ENCODE peak calls at places on chromosomes 13 and 19, in four cellular contexts. One of them, this sample, is unnamed.

GRCh38 chr13:111645198-111645597 is 324.8 kb downstream of the TEX29 start:
- DNase-seq in GM12878: no peak
- DNase-seq in H1: no peak
- DNase-seq in HepG2: no peak
- DNase-seq in this sample: no peak

GRCh38 chr13:98839826-98840769 is 87.6 kb upstream of the SLC15A1 start:
- DNase-seq in GM12878: no peak
- DNase-seq in H1: peak
- DNase-seq in HepG2: peak
- DNase-seq in this sample: peak

GRCh38 chr19:19747357-19748220 is 14.7 kb upstream of the ZNF14 start:
- DNase-seq in GM12878: no peak
- DNase-seq in H1: no peak
- DNase-seq in HepG2: no peak
- DNase-seq in this sample: no peak

GRCh38 chr13:114151031-114151430 is 18.6 kb upstream of the RASA3 start:
- DNase-seq in GM12878: no peak
- DNase-seq in H1: no peak
- DNase-seq in HepG2: no peak
- DNase-seq in this sample: no peak

GRCh38 chr19:41299755-41300089 is 10.2 kb upstream of the CCDC97 start:
- DNase-seq in GM12878: no peak
- DNase-seq in H1: no peak
- DNase-seq in HepG2: no peak
- DNase-seq in this sample: no peak

GRCh38 chr13:61084983-61085382 is 330.7 kb downstream of the PCDH20 start:
- DNase-seq in GM12878: no peak
- DNase-seq in H1: no peak
- DNase-seq in HepG2: no peak
- DNase-seq in this sample: no peak

GRCh38 chr19:16051254-16052025 is 24.9 kb upstream of the TPM4 start:
- DNase-seq in GM12878: no peak
- DNase-seq in H1: no peak
- DNase-seq in HepG2: no peak
- DNase-seq in this sample: no peak

GRCh38 chr13:38777347-38778107 is 90.7 kb downstream of the FREM2 start:
- DNase-seq in GM12878: no peak
- DNase-seq in H1: no peak
- DNase-seq in HepG2: peak
- DNase-seq in this sample: no peak

GRCh38 chr13:101739382-101740178 is 287.1 kb downstream of the ITGBL1 start:
- DNase-seq in GM12878: peak
- DNase-seq in H1: no peak
- DNase-seq in HepG2: peak
- DNase-seq in this sample: no peak

GRCh38 chr13:20118268-20119140 is 42.3 kb downstream of the GJA3 start:
- DNase-seq in GM12878: no peak
- DNase-seq in H1: no peak
- DNase-seq in HepG2: no peak
- DNase-seq in this sample: peak

GRCh38 chr13:99686944-99687382 is 185.7 kb downstream of the TM9SF2 start:
- DNase-seq in GM12878: no peak
- DNase-seq in H1: peak
- DNase-seq in HepG2: no peak
- DNase-seq in this sample: no peak

GRCh38 chr13:51437550-51438127 is 15.2 kb downstream of the INTS6 start:
- DNase-seq in GM12878: no peak
- DNase-seq in H1: no peak
- DNase-seq in HepG2: no peak
- DNase-seq in this sample: no peak

GRCh38 chr13:101755228-101755887 is 302.9 kb downstream of the ITGBL1 start:
- DNase-seq in GM12878: no peak
- DNase-seq in H1: no peak
- DNase-seq in HepG2: no peak
- DNase-seq in this sample: no peak

GRCh38 chr19:12828494-12828893 is 5.9 kb downstream of the RTBDN start:
- DNase-seq in GM12878: no peak
- DNase-seq in H1: no peak
- DNase-seq in HepG2: peak
- DNase-seq in this sample: peak

GRCh38 chr19:6250909-6251308 is 28.9 kb downstream of the MLLT1 start:
- DNase-seq in GM12878: no peak
- DNase-seq in H1: no peak
- DNase-seq in HepG2: no peak
- DNase-seq in this sample: no peak

GRCh38 chr13:20997301-20998061 is 63.9 kb downstream of the LATS2 start:
- DNase-seq in GM12878: no peak
- DNase-seq in H1: peak
- DNase-seq in HepG2: no peak
- DNase-seq in this sample: no peak

GRCh38 chr19:2315818-2316353 is 7.9 kb upstream of the LINGO3 start:
- DNase-seq in GM12878: no peak
- DNase-seq in H1: no peak
- DNase-seq in HepG2: peak
- DNase-seq in this sample: no peak

GRCh38 chr13:60169239-60170031 is 5.7 kb upstream of the DIAPH3 start:
- DNase-seq in GM12878: no peak
- DNase-seq in H1: no peak
- DNase-seq in HepG2: no peak
- DNase-seq in this sample: no peak

GRCh38 chr13:21590231-21590630 is 13.7 kb downstream of the MICU2 start:
- DNase-seq in GM12878: no peak
- DNase-seq in H1: no peak
- DNase-seq in HepG2: no peak
- DNase-seq in this sample: no peak

GRCh38 chr13:39968646-39969475 is 313.4 kb downstream of the COG6 start:
- DNase-seq in GM12878: no peak
- DNase-seq in H1: no peak
- DNase-seq in HepG2: no peak
- DNase-seq in this sample: no peak

GRCh38 chr13:29810898-29811297 is 39.5 kb downstream of the UBL3 start:
- DNase-seq in GM12878: no peak
- DNase-seq in H1: no peak
- DNase-seq in HepG2: no peak
- DNase-seq in this sample: no peak
- TF ChIP-seq SP1 in GM12878: no peak
- TF ChIP-seq SP1 in H1: no peak
- TF ChIP-seq SP1 in HepG2: no peak
- TF ChIP-seq SP1 in this sample: no peak

GRCh38 chr19:4517451-4518057 is 732 bp downstream of the PLIN4 start:
- DNase-seq in GM12878: no peak
- DNase-seq in H1: no peak
- DNase-seq in HepG2: no peak
- DNase-seq in this sample: no peak

GRCh38 chr19:4519521-4520277 is 1.4 kb upstream of the PLIN4 start:
- DNase-seq in GM12878: no peak
- DNase-seq in H1: no peak
- DNase-seq in HepG2: no peak
- DNase-seq in this sample: no peak

GRCh38 chr19:4518345-4519171 is at the start of gene PLIN4:
- DNase-seq in GM12878: no peak
- DNase-seq in H1: no peak
- DNase-seq in HepG2: peak
- DNase-seq in this sample: no peak

GRCh38 chr19:4521170-4521887 is 3.0 kb upstream of the PLIN4 start:
- DNase-seq in GM12878: no peak
- DNase-seq in H1: no peak
- DNase-seq in HepG2: peak
- DNase-seq in this sample: no peak

GRCh38 chr19:4519172-4519496 is 848 bp upstream of the PLIN4 start:
- DNase-seq in GM12878: no peak
- DNase-seq in H1: no peak
- DNase-seq in HepG2: no peak
- DNase-seq in this sample: no peak
- TF ChIP-seq SUZ12 in GM12878: no peak
- TF ChIP-seq SUZ12 in H1: no peak
- TF ChIP-seq SUZ12 in HepG2: no peak
- TF ChIP-seq SUZ12 in this sample: no peak

GRCh38 chr19:50501186-50501567 is 9.8 kb downstream of the JOSD2 start:
- DNase-seq in GM12878: no peak
- DNase-seq in H1: no peak
- DNase-seq in HepG2: no peak
- DNase-seq in this sample: no peak

GRCh38 chr19:50500753-50501151 is 10.2 kb downstream of the JOSD2 start:
- DNase-seq in GM12878: no peak
- DNase-seq in H1: no peak
- DNase-seq in HepG2: no peak
- DNase-seq in this sample: no peak

GRCh38 chr19:50498219-50499056 is 12.6 kb downstream of the JOSD2 start:
- DNase-seq in GM12878: no peak
- DNase-seq in H1: no peak
- DNase-seq in HepG2: no peak
- DNase-seq in this sample: no peak

GRCh38 chr19:50500060-50500752 is 10.8 kb downstream of the JOSD2 start:
- DNase-seq in GM12878: no peak
- DNase-seq in H1: no peak
- DNase-seq in HepG2: no peak
- DNase-seq in this sample: no peak

GRCh38 chr19:50501568-50502475 is 9.2 kb downstream of the JOSD2 start:
- DNase-seq in GM12878: no peak
- DNase-seq in H1: no peak
- DNase-seq in HepG2: no peak
- DNase-seq in this sample: no peak
- TF ChIP-seq SP1 in GM12878: no peak
- TF ChIP-seq SP1 in H1: no peak
- TF ChIP-seq SP1 in HepG2: no peak
- TF ChIP-seq SP1 in this sample: no peak

GRCh38 chr13:86974251-86974994 is 696.7 kb upstream of the SLITRK5 start:
- DNase-seq in GM12878: no peak
- DNase-seq in H1: no peak
- DNase-seq in HepG2: no peak
- DNase-seq in this sample: no peak
- TF ChIP-seq SUZ12 in GM12878: no peak
- TF ChIP-seq SUZ12 in H1: no peak
- TF ChIP-seq SUZ12 in HepG2: no peak
- TF ChIP-seq SUZ12 in this sample: no peak

DNA sequence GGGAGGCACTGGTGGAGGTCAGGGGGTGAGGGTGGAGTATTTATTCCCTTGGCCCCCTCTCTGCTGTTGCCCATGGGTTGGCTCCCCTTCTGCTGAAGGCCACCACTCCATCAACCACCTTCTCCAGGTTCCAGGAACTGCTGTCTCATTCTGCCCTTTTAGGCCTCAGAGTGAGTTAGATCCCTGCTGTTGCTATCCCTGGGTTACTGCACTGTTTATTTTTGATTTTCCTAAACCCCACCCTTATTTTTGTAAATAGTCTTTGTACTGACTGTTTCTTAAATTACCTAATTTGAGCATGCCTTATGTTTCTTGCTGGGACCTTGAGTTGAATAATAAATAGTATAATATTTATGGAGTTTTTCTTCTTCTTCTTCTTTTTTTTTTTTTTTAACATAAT is 132.8 kb downstream of the RGCC start:
- DNase-seq in GM12878: no peak
- DNase-seq in H1: no peak
- DNase-seq in HepG2: no peak
- DNase-seq in this sample: no peak
- TF ChIP-seq SP1 in GM12878: no peak
- TF ChIP-seq SP1 in H1: no peak
- TF ChIP-seq SP1 in HepG2: no peak
- TF ChIP-seq SP1 in this sample: no peak

DNA sequence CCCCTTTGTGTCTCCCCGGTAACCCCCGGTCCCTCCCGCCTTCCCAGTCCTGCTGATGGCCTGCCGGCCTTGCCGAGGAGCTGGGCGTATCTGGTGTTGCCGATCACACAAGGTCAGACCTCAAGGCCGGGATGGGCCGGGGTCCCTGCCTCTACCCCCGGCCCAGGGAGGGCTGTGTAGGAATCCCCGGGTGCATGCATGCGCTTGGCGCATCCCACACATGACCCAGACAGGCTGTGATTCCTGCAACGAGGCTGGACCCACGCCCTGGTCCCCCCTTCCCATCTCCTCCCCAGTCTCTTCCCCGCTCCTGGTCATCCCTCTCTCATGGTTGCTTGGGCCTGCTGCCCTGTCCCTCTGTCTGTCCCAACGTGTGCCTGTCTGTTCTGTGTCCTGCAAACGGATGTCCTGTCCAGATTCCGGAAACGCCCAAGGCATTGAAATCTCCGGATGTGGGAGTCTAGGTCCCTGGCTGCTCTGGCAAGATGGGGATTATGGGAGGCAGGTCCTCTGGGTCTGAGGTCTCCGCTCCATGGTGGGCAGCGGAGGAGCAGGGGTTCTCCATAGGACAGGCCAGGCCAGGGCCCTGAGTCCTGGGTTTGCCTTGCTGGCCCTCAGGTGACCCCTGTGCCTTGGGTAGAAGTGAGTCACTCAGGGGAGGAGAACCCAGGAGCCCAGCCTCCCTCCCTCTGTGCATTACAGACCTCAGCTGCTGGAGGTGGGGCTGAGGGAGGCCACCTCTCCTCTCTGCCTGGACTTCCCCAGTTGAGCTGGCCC is 1.6 kb downstream of the PKN1 start:
- DNase-seq in GM12878: no peak
- DNase-seq in H1: no peak
- DNase-seq in HepG2: peak
- DNase-seq in this sample: no peak
- TF ChIP-seq SUZ12 in GM12878: no peak
- TF ChIP-seq SUZ12 in H1: no peak
- TF ChIP-seq SUZ12 in HepG2: no peak
- TF ChIP-seq SUZ12 in this sample: no peak

GRCh38 chr13:50126378-50127016 is 111.3 kb downstream of the KCNRG start:
- DNase-seq in GM12878: no peak
- DNase-seq in H1: no peak
- DNase-seq in HepG2: peak
- DNase-seq in this sample: no peak
- TF ChIP-seq SP1 in GM12878: no peak
- TF ChIP-seq SP1 in H1: no peak
- TF ChIP-seq SP1 in HepG2: no peak
- TF ChIP-seq SP1 in this sample: no peak

DNA sequence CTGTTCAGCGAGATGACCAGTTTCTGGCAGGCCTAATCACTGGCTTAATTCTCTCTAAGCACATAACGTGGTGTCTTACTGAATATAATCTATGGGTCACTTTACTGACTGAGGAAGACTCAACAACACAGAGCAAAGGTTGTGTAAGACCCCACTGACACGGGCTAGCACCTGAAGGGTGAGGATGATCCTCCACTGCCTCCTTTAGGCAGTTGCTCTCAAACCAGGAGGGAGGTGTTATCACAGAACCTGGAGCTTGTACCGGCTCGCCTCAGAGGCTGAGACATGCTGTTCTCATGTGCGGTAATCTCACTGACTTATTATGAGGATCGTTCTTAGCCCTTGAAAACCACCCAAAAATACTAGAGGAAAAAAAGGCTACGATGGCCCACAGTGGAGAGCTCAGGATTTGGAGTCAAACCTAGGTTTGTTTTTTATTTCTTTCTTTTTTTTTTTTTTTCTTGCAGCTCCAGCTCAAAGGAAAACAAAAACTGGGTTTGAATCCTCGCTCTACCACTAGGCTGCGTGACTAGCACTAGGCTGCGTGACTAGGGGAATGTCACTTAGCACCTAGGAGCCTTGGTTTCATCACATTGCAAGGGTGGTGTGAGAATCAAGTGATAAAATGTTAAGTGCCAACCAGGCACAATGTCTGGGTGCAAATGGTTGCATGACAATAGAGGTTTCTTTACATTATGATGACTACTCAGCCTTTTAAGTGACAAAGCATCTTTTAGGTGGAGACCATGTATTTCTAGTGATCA is 28.1 kb downstream of the RCBTB2 start:
- DNase-seq in GM12878: no peak
- DNase-seq in H1: no peak
- DNase-seq in HepG2: no peak
- DNase-seq in this sample: no peak
- TF ChIP-seq SUZ12 in GM12878: no peak
- TF ChIP-seq SUZ12 in H1: no peak
- TF ChIP-seq SUZ12 in HepG2: no peak
- TF ChIP-seq SUZ12 in this sample: no peak

This sample was measured in HEK293T.